ENCODE peak calls at places on chromosomes 5 and 9, in six cellular contexts. V is RWPE1, Q is stomach, U is right atrium auricular region, M is smooth muscle cell of the brain vasculature, F is kidney glomerular epithelial cell. J is an unnamed sample.

GRCh38 chr9:88812938-88813670 is 178.2 kb upstream of the S1PR3 start:
- DNase-seq in F (no peak), Q (no peak), U (no peak), V (no peak), M (no peak), J (no peak)

GRCh38 chr9:82117528-82117927 is 129.0 kb downstream of the SPATA31D1 start:
- DNase-seq in V (no peak), M (no peak), F (no peak), Q (no peak), U (no peak), J (no peak)

GRCh38 chr9:83327323-83327722 is 210.9 kb downstream of the FRMD3 start:
- DNase-seq in U (no peak), Q (no peak), V (no peak), F (peak; percentile 1), M (no peak), J (no peak)

GRCh38 chr5:58358436-58358835 is 101.5 kb downstream of the PLK2 start:
- DNase-seq in Q (no peak), V (no peak), F (no peak), U (no peak), M (no peak), J (no peak)

GRCh38 chr9:92378825-92379535 is 25.4 kb downstream of the OGN start:
- DNase-seq in U (no peak), Q (no peak), M (no peak), V (no peak), F (no peak), J (no peak)

GRCh38 chr5:16234598-16234997 is 55.0 kb upstream of the MARCHF11 start:
- DNase-seq in F (no peak), M (no peak), V (no peak), Q (no peak), U (no peak), J (no peak)

GRCh38 chr5:128674837-128675446 is 136.9 kb upstream of the FBN2 start:
- DNase-seq in M (peak; percentile 12), F (peak; percentile 43), Q (peak; percentile 35), V (peak; percentile 69), U (no peak), J (no peak)

GRCh38 chr5:141040763-141041426 is 10.3 kb upstream of the PCDHB1 start:
- DNase-seq in M (no peak), F (peak; percentile 97), Q (peak; percentile 86), U (peak; percentile 95), V (peak; percentile 99), J (no peak)

GRCh38 chr9:123637596-123637939 is 281.6 kb downstream of the CRB2 start:
- DNase-seq in M (peak; percentile 53), U (no peak), V (no peak), F (peak; percentile 80), Q (no peak), J (no peak)

J was measured in kidney epithelial cell.